ENCODE peak calls at places on chromosomes 4 and X, in five cellular contexts. I, C, V, P and O are unnamed samples.

GRCh38 chrX:106612403-106612789 is 618 bp downstream of the RADX start:
- DNase-seq in I (no peak), C (no peak), V (no peak), P (no peak), O (no peak)

GRCh38 chrX:46803140-46803539 is 33.7 kb upstream of the RP2 start:
- DNase-seq in I (no peak), C (no peak), V (no peak), P (no peak), O (no peak)

GRCh38 chrX:107729558-107730297 is 45.9 kb downstream of the TSC22D3 start:
- DNase-seq in I (peak; percentile 65), C (no peak), V (peak; percentile 57), P (peak; percentile 79), O (no peak)

GRCh38 chrX:86237482-86237881 is 89.2 kb downstream of the DACH2 start:
- DNase-seq in I (no peak), C (no peak), V (no peak), P (no peak), O (no peak)

GRCh38 chr4:106851686-106852085 is 184.4 kb downstream of the DKK2 start:
- DNase-seq in I (no peak), C (no peak), V (no peak), P (no peak), O (no peak)

GRCh38 chr4:39285111-39285795 is 80.9 kb downstream of the RFC1 start:
- DNase-seq in I (no peak), C (no peak), V (no peak), P (no peak), O (no peak)

GRCh38 chr4:68256284-68256683 is 10.8 kb upstream of the TMPRSS11B start:
- DNase-seq in I (no peak), C (no peak), V (peak; percentile 34), P (no peak), O (no peak)

GRCh38 chrX:3771756-3772155 is 58.3 kb upstream of the PRKX start:
- DNase-seq in I (no peak), C (no peak), V (no peak), P (no peak), O (no peak)

GRCh38 chr4:141246243-141246642 is 25.5 kb downstream of the ZNF330 start:
- DNase-seq in I (no peak), C (no peak), V (peak; percentile 77), P (no peak), O (peak; percentile 43)

GRCh38 chr4:75146223-75146622 is 213.3 kb downstream of the PARM1 start:
- DNase-seq in I (no peak), C (no peak), V (no peak), P (no peak), O (no peak)
- H3K4me3 ChIP-seq in I (no peak overlapping the region), C (no peak overlapping the region), V (no peak overlapping the region), P (no peak overlapping the region), O (no peak overlapping the region)

DNA sequence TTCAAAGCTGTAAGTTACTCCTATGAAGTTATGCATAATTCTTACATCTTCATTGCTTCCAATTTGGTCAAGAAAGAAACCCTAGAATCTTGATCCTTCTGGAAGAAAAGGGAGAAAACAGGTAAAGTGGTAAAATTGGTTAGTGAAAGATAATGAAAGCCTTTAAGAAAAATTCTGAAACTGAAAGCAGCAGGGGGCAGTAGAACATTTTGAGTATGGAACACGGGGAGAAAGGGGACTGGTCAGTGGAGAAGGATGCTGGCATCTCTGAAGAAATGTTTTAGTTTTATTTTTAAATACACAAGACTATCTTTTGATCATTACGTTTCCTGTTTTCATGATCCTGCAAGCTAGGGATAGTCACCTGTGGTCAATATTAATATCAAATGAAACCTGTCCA is 54.3 kb downstream of the SLIT2 start:
- DNase-seq in I (no peak), C (no peak), V (peak; percentile 70), P (no peak), O (peak; percentile 22)
- TF ChIP-seq CTCF in I (no peak), C (peak; percentile 25), V (peak; percentile 47), P (no peak), O (peak; percentile 33)

GRCh38 chr4:133149364-133149695 is 236 bp downstream of the PCDH10 start:
- DNase-seq in I (no peak), C (no peak), V (no peak), P (no peak), O (no peak)

GRCh38 chr4:133149932-133150642 is 993 bp downstream of the PCDH10 start:
- DNase-seq in I (no peak), C (no peak), V (peak; percentile 41), P (no peak), O (no peak)

GRCh38 chr4:133151681-133152329 is 2.7 kb downstream of the PCDH10 start:
- DNase-seq in I (no peak), C (no peak), V (peak; percentile 52), P (peak; percentile 66), O (no peak)

GRCh38 chr4:133151301-133151680 is 2.2 kb downstream of the PCDH10 start:
- DNase-seq in I (no peak), C (no peak), V (peak; percentile 31), P (peak; percentile 63), O (no peak)

DNA sequence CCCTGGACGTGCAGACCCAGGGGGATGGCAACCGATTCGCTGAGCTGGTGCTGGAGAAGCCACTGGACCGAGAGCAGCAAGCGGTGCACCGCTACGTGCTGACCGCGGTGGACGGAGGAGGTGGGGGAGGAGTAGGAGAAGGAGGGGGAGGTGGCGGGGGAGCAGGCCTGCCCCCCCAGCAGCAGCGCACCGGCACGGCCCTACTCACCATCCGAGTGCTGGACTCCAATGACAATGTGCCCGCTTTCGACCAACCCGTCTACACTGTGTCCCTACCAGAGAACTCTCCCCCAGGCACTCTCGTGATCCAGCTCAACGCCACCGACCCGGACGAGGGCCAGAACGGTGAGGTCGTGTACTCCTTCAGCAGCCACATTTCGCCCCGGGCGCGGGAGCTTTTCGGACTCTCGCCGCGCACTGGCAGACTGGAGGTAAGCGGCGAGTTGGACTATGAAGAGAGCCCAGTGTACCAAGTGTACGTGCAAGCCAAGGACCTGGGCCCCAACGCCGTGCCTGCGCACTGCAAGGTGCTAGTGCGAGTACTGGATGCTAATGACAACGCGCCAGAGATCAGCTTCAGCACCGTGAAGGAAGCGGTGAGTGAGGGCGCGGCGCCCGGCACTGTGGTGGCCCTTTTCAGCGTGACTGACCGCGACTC is 1.7 kb downstream of the PCDH10 start:
- DNase-seq in I (no peak), C (no peak), V (peak; percentile 39), P (peak; percentile 68), O (no peak)
- H3K4me3 ChIP-seq in I (peak overlapping the region; percentile 62), C (peak overlapping the region; percentile 54), V (peak overlapping the region; percentile 70), P (peak overlapping the region; percentile 72), O (peak overlapping the region; percentile 59)

GRCh38 chr4:155353923-155354540 is 22.7 kb downstream of the MAP9 start:
- DNase-seq in I (peak; percentile 40), C (no peak), V (peak; percentile 80), P (peak; percentile 85), O (no peak)
- TF ChIP-seq CTCF in I (peak; percentile 46), C (peak; percentile 46), V (peak; percentile 93), P (peak; percentile 57), O (peak; percentile 81)

GRCh38 chrX:9566150-9566621 is 101.3 kb downstream of the TBL1X start:
- DNase-seq in I (peak; percentile 69), C (no peak), V (peak; percentile 80), P (peak; percentile 68), O (peak; percentile 88)
- H3K4me3 ChIP-seq in I (peak overlapping the region; percentile 11), C (no peak overlapping the region), V (no peak overlapping the region), P (no peak overlapping the region), O (no peak overlapping the region)

GRCh38 chrX:24988314-24988713 is 27.5 kb downstream of the ARX start:
- DNase-seq in I (no peak), C (no peak), V (no peak), P (no peak), O (no peak)

GRCh38 chrX:24993887-24994286 is 21.9 kb downstream of the ARX start:
- DNase-seq in I (no peak), C (no peak), V (no peak), P (no peak), O (no peak)

GRCh38 chrX:24987731-24988130 is 28.0 kb downstream of the ARX start:
- DNase-seq in I (no peak), C (no peak), V (no peak), P (no peak), O (no peak)

GRCh38 chrX:24985120-24985519 is 30.6 kb downstream of the ARX start:
- DNase-seq in I (no peak), C (no peak), V (no peak), P (no peak), O (no peak)

DNA sequence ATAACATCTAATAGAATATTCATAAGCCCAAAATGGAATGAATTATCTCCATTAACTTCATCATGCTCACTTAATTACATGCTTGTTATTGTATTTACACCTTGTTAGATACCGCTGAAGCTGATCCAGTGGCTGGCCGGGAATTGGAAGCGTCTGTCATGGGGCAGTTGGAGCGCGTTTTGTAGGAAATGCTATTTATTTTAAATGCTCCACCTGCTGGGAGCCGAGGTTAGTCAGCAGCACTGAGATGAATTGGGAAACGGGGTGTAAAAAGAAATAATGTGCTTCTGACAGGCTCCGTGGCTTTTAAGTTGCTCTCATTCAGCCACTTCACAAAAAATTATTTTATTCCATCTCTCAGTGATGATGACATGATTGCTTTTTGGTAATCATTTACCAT is 25.2 kb downstream of the ARX start:
- DNase-seq in I (no peak), C (no peak), V (no peak), P (no peak), O (peak; percentile 8)
- TF ChIP-seq CTCF in I (no peak), C (no peak), V (no peak), P (no peak), O (peak; percentile 42)

GRCh38 chr4:173521474-173522159 is 8.4 kb downstream of the HAND2 start:
- DNase-seq in I (no peak), C (no peak), V (no peak), P (no peak), O (no peak)

GRCh38 chr4:173524218-173525117 is 5.6 kb downstream of the HAND2 start:
- DNase-seq in I (no peak), C (no peak), V (no peak), P (no peak), O (no peak)

GRCh38 chr4:173522160-173522873 is 7.7 kb downstream of the HAND2 start:
- DNase-seq in I (peak; percentile 81), C (no peak), V (peak; percentile 95), P (peak; percentile 95), O (peak; percentile 63)

GRCh38 chr4:173520921-173521473 is 9.0 kb downstream of the HAND2 start:
- DNase-seq in I (no peak), C (no peak), V (no peak), P (no peak), O (no peak)

GRCh38 chr4:173522874-173523395 is 7.1 kb downstream of the HAND2 start:
- DNase-seq in I (no peak), C (no peak), V (peak; percentile 52), P (no peak), O (no peak)
- H3K4me3 ChIP-seq in I (peak overlapping the region; percentile 65), C (peak overlapping the region; percentile 61), V (peak overlapping the region; percentile 89), P (peak overlapping the region; percentile 64), O (peak overlapping the region; percentile 44)

GRCh38 chr4:37434469-37434868 is 189.9 kb downstream of the NWD2 start:
- DNase-seq in I (no peak), C (no peak), V (peak; percentile 40), P (no peak), O (no peak)
- TF ChIP-seq CTCF in I (no peak), C (no peak), V (peak; percentile 27), P (no peak), O (peak; percentile 34)